ENCODE peak calls at places on chromosome 5, in eight cellular contexts. One of them, this sample, is unnamed.

GRCh38 chr5:138466058-138466899 is 1.0 kb downstream of the EGR1 start:
- DNase-seq in frontal cortex: no peak
- DNase-seq in A172: no peak
- DNase-seq in activated naive CD4-positive, alpha-beta T cell: no peak
- DNase-seq in GM04504: peak
- DNase-seq in skeletal muscle cell: no peak
- DNase-seq in Caco-2: peak
- DNase-seq in mammary epithelial cell: no peak
- DNase-seq in this sample: no peak

GRCh38 chr5:139368613-139369012 is 14.5 kb downstream of the SLC23A1 start:
- DNase-seq in A172: no peak
- DNase-seq in skeletal muscle cell: no peak
- DNase-seq in GM04504: no peak
- DNase-seq in mammary epithelial cell: no peak
- DNase-seq in activated naive CD4-positive, alpha-beta T cell: no peak
- DNase-seq in Caco-2: no peak
- DNase-seq in frontal cortex: no peak
- DNase-seq in this sample: no peak

GRCh38 chr5:102554092-102554491 is 55.3 kb upstream of the SLCO6A1 start:
- DNase-seq in skeletal muscle cell: no peak
- DNase-seq in mammary epithelial cell: no peak
- DNase-seq in A172: no peak
- DNase-seq in activated naive CD4-positive, alpha-beta T cell: no peak
- DNase-seq in GM04504: no peak
- DNase-seq in Caco-2: no peak
- DNase-seq in frontal cortex: no peak
- DNase-seq in this sample: no peak

GRCh38 chr5:150058480-150059126 is 27.8 kb downstream of the CSF1R start:
- DNase-seq in frontal cortex: peak
- DNase-seq in A172: peak
- DNase-seq in skeletal muscle cell: peak
- DNase-seq in Caco-2: no peak
- DNase-seq in activated naive CD4-positive, alpha-beta T cell: no peak
- DNase-seq in mammary epithelial cell: peak
- DNase-seq in GM04504: peak
- DNase-seq in this sample: peak

GRCh38 chr5:132180134-132180745 is 47.4 kb downstream of the P4HA2 start:
- DNase-seq in A172: peak
- DNase-seq in frontal cortex: peak
- DNase-seq in activated naive CD4-positive, alpha-beta T cell: no peak
- DNase-seq in skeletal muscle cell: peak
- DNase-seq in mammary epithelial cell: peak
- DNase-seq in GM04504: peak
- DNase-seq in Caco-2: no peak
- DNase-seq in this sample: peak

GRCh38 chr5:64977779-64978178 is 209.0 kb downstream of the CWC27 start:
- DNase-seq in Caco-2: no peak
- DNase-seq in mammary epithelial cell: no peak
- DNase-seq in A172: no peak
- DNase-seq in activated naive CD4-positive, alpha-beta T cell: no peak
- DNase-seq in GM04504: no peak
- DNase-seq in frontal cortex: no peak
- DNase-seq in skeletal muscle cell: no peak
- DNase-seq in this sample: peak

GRCh38 chr5:8861764-8862163 is 684.1 kb downstream of the SEMA5A start:
- DNase-seq in activated naive CD4-positive, alpha-beta T cell: no peak
- DNase-seq in A172: no peak
- DNase-seq in skeletal muscle cell: no peak
- DNase-seq in mammary epithelial cell: peak
- DNase-seq in Caco-2: no peak
- DNase-seq in GM04504: no peak
- DNase-seq in frontal cortex: no peak
- DNase-seq in this sample: no peak

GRCh38 chr5:158234323-158235158 is 375.6 kb upstream of the CLINT1 start:
- DNase-seq in frontal cortex: no peak
- DNase-seq in GM04504: no peak
- DNase-seq in activated naive CD4-positive, alpha-beta T cell: no peak
- DNase-seq in Caco-2: no peak
- DNase-seq in skeletal muscle cell: peak
- DNase-seq in mammary epithelial cell: no peak
- DNase-seq in A172: peak
- DNase-seq in this sample: no peak

GRCh38 chr5:150625831-150626746 is 14.4 kb upstream of the SYNPO start:
- DNase-seq in skeletal muscle cell: no peak
- DNase-seq in frontal cortex: no peak
- DNase-seq in mammary epithelial cell: no peak
- DNase-seq in Caco-2: no peak
- DNase-seq in A172: no peak
- DNase-seq in activated naive CD4-positive, alpha-beta T cell: no peak
- DNase-seq in GM04504: no peak
- DNase-seq in this sample: no peak

GRCh38 chr5:84696651-84697050 is 312.0 kb upstream of the EDIL3 start:
- DNase-seq in GM04504: no peak
- DNase-seq in mammary epithelial cell: peak
- DNase-seq in frontal cortex: no peak
- DNase-seq in skeletal muscle cell: no peak
- DNase-seq in A172: peak
- DNase-seq in Caco-2: no peak
- DNase-seq in activated naive CD4-positive, alpha-beta T cell: no peak
- DNase-seq in this sample: peak

GRCh38 chr5:151378616-151379015 is 31.3 kb upstream of the SLC36A2 start:
- DNase-seq in mammary epithelial cell: no peak
- DNase-seq in Caco-2: no peak
- DNase-seq in A172: no peak
- DNase-seq in skeletal muscle cell: no peak
- DNase-seq in activated naive CD4-positive, alpha-beta T cell: no peak
- DNase-seq in GM04504: no peak
- DNase-seq in frontal cortex: no peak
- DNase-seq in this sample: no peak

GRCh38 chr5:4700082-4700481 is 440.0 kb upstream of the ADAMTS16 start:
- DNase-seq in A172: peak
- DNase-seq in activated naive CD4-positive, alpha-beta T cell: no peak
- DNase-seq in frontal cortex: peak
- DNase-seq in skeletal muscle cell: peak
- DNase-seq in mammary epithelial cell: peak
- DNase-seq in Caco-2: peak
- DNase-seq in GM04504: no peak
- DNase-seq in this sample: peak

GRCh38 chr5:62616615-62617277 is 38.1 kb downstream of the LRRC70 start:
- DNase-seq in skeletal muscle cell: no peak
- DNase-seq in frontal cortex: no peak
- DNase-seq in mammary epithelial cell: no peak
- DNase-seq in A172: no peak
- DNase-seq in activated naive CD4-positive, alpha-beta T cell: no peak
- DNase-seq in Caco-2: no peak
- DNase-seq in GM04504: no peak
- DNase-seq in this sample: no peak

GRCh38 chr5:139402561-139403158 is 1.2 kb downstream of the SPATA24 start:
- DNase-seq in Caco-2: no peak
- DNase-seq in A172: no peak
- DNase-seq in activated naive CD4-positive, alpha-beta T cell: no peak
- DNase-seq in skeletal muscle cell: no peak
- DNase-seq in GM04504: no peak
- DNase-seq in frontal cortex: no peak
- DNase-seq in mammary epithelial cell: peak
- DNase-seq in this sample: peak

GRCh38 chr5:10541247-10541646 is 22.6 kb upstream of the ANKRD33B start:
- DNase-seq in GM04504: no peak
- DNase-seq in A172: no peak
- DNase-seq in mammary epithelial cell: no peak
- DNase-seq in frontal cortex: no peak
- DNase-seq in skeletal muscle cell: no peak
- DNase-seq in activated naive CD4-positive, alpha-beta T cell: no peak
- DNase-seq in Caco-2: no peak
- DNase-seq in this sample: no peak

GRCh38 chr5:65481635-65482271 is at the start of gene ADAMTS6:
- DNase-seq in A172: peak
- DNase-seq in mammary epithelial cell: peak
- DNase-seq in activated naive CD4-positive, alpha-beta T cell: peak
- DNase-seq in skeletal muscle cell: peak
- DNase-seq in GM04504: peak
- DNase-seq in frontal cortex: peak
- DNase-seq in Caco-2: peak
- DNase-seq in this sample: peak

GRCh38 chr5:79229357-79230174 is 6.4 kb upstream of the JMY start:
- DNase-seq in GM04504: peak
- DNase-seq in activated naive CD4-positive, alpha-beta T cell: no peak
- DNase-seq in skeletal muscle cell: peak
- DNase-seq in mammary epithelial cell: peak
- DNase-seq in frontal cortex: no peak
- DNase-seq in A172: no peak
- DNase-seq in Caco-2: no peak
- DNase-seq in this sample: peak

GRCh38 chr5:31639488-31640011 is 619 bp downstream of the PDZD2 start:
- DNase-seq in activated naive CD4-positive, alpha-beta T cell: no peak
- DNase-seq in skeletal muscle cell: no peak
- DNase-seq in Caco-2: no peak
- DNase-seq in GM04504: no peak
- DNase-seq in mammary epithelial cell: no peak
- DNase-seq in frontal cortex: no peak
- DNase-seq in A172: no peak
- DNase-seq in this sample: no peak

GRCh38 chr5:126052120-126052519 is 371.1 kb upstream of the GRAMD2B start:
- DNase-seq in frontal cortex: no peak
- DNase-seq in Caco-2: no peak
- DNase-seq in GM04504: no peak
- DNase-seq in A172: no peak
- DNase-seq in skeletal muscle cell: no peak
- DNase-seq in mammary epithelial cell: no peak
- DNase-seq in activated naive CD4-positive, alpha-beta T cell: no peak
- DNase-seq in this sample: peak

GRCh38 chr5:36206913-36207312 is 34.8 kb downstream of the NADK2 start:
- DNase-seq in Caco-2: no peak
- DNase-seq in A172: no peak
- DNase-seq in skeletal muscle cell: no peak
- DNase-seq in mammary epithelial cell: no peak
- DNase-seq in frontal cortex: no peak
- DNase-seq in activated naive CD4-positive, alpha-beta T cell: no peak
- DNase-seq in GM04504: no peak
- DNase-seq in this sample: peak

This sample was measured in epithelial cell of esophagus.